ENCODE peak calls at places on chromosomes 16 and 17, in ten cellular contexts. N, K, H, A, F, U, L, Y, C and G are unnamed samples.

GRCh38 chr16:15907863-15908478 is 19.6 kb upstream of the CEP20 start:
- DNase-seq in L (peak), F (peak), N (no peak), C (peak), A (peak), H (peak), U (no peak), K (no peak), Y (peak), G (no peak)

GRCh38 chr16:88539261-88539651 is 30.9 kb upstream of the ZC3H18 start:
- DNase-seq in K (no peak), F (no peak), A (no peak), H (no peak), C (no peak), L (no peak), U (no peak), Y (no peak), N (no peak), G (no peak)

GRCh38 chr16:21162661-21163151 is 4.2 kb downstream of the LDAF1 start:
- DNase-seq in Y (no peak), A (no peak), K (no peak), L (no peak), N (no peak), U (peak), F (no peak), C (no peak), H (no peak), G (no peak)

GRCh38 chr16:19599968-19600716 is 44.6 kb downstream of the VPS35L start:
- DNase-seq in U (no peak), Y (no peak), F (no peak), C (no peak), N (no peak), A (no peak), H (no peak), L (no peak), K (no peak), G (no peak)

GRCh38 chr16:85390511-85391174 is 222.5 kb upstream of the GSE1 start:
- DNase-seq in K (no peak), N (no peak), Y (peak), F (no peak), U (peak), L (no peak), C (peak), H (no peak), A (peak), G (peak)

GRCh38 chr17:27993723-27994310 is 48.7 kb upstream of the NLK start:
- DNase-seq in C (peak), H (no peak), N (no peak), A (no peak), F (no peak), K (no peak), L (no peak), U (no peak), Y (no peak), G (no peak)

GRCh38 chr17:79826210-79826680 is 13.0 kb downstream of the CBX4 start:
- DNase-seq in U (no peak), F (no peak), K (peak), L (no peak), C (peak), H (no peak), Y (no peak), A (no peak), N (no peak), G (no peak)

GRCh38 chr17:4175921-4176802 is 33.2 kb downstream of the CYB5D2 start:
- DNase-seq in Y (no peak), K (no peak), C (no peak), F (peak), N (no peak), A (no peak), H (peak), U (no peak), L (peak), G (no peak)

GRCh38 chr17:76121932-76122383 is 18.4 kb upstream of the EXOC7 start:
- DNase-seq in H (peak), L (no peak), C (no peak), A (no peak), Y (no peak), K (no peak), N (no peak), U (no peak), F (no peak), G (no peak)

GRCh38 chr17:64442550-64442971 is 6.4 kb upstream of the MILR1 start:
- DNase-seq in U (no peak), F (no peak), C (no peak), N (no peak), K (no peak), A (no peak), Y (no peak), H (peak), L (no peak), G (no peak)

GRCh38 chr17:7932949-7933348 is 943 bp downstream of the CNTROB start:
- DNase-seq in A (peak), U (no peak), L (no peak), F (no peak), N (no peak), K (no peak), C (peak), H (no peak), Y (no peak), G (peak)

GRCh38 chr16:55478827-55479559 is at the start of gene MMP2:
- DNase-seq in U (peak), K (no peak), N (no peak), F (no peak), L (no peak), Y (peak), C (peak), A (peak), H (no peak), G (no peak)

GRCh38 chr17:382644-383533 is 30.3 kb upstream of the RPH3AL start:
- DNase-seq in F (no peak), Y (no peak), C (peak), U (no peak), H (no peak), K (no peak), L (no peak), A (no peak), N (no peak), G (no peak)

GRCh38 chr16:67649494-67649931 is 4.6 kb downstream of the CARMIL2 start:
- DNase-seq in Y (no peak), C (no peak), K (no peak), A (no peak), L (no peak), U (no peak), H (no peak), F (no peak), N (no peak), G (no peak)

GRCh38 chr16:87325480-87325879 is 8.3 kb upstream of the C16orf95 start:
- DNase-seq in H (no peak), N (no peak), Y (no peak), U (peak), C (no peak), L (no peak), F (no peak), A (no peak), K (no peak), G (no peak)

GRCh38 chr16:75593825-75594820 is 27.9 kb downstream of the GABARAPL2 start:
- DNase-seq in U (peak), F (no peak), C (peak), N (peak), H (no peak), Y (peak), A (no peak), L (no peak), K (peak), G (no peak)

GRCh38 chr16:31461921-31462804 is 2.9 kb downstream of the ARMC5 start:
- DNase-seq in A (no peak), F (no peak), C (no peak), N (no peak), Y (no peak), K (no peak), H (no peak), L (no peak), U (no peak), G (no peak)

GRCh38 chr17:8946476-8946875 is 19.0 kb downstream of the PIK3R5 start:
- DNase-seq in Y (no peak), U (no peak), A (no peak), C (no peak), N (no peak), L (no peak), K (no peak), F (no peak), H (no peak), G (no peak)

GRCh38 chr16:2473425-2473926 is 1.5 kb upstream of the TBC1D24 start:
- DNase-seq in A (no peak), Y (no peak), H (peak), F (no peak), U (no peak), C (no peak), L (no peak), K (no peak), N (no peak), G (no peak)

GRCh38 chr16:90077757-90078593 is 844 bp upstream of the PRDM7 start:
- DNase-seq in A (peak), U (peak), F (no peak), C (no peak), L (no peak), Y (peak), H (no peak), K (peak), N (no peak), G (no peak)

GRCh38 chr17:72906306-72906705 is 186.2 kb downstream of the SLC39A11 start:
- DNase-seq in H (no peak), L (no peak), K (no peak), U (no peak), N (no peak), C (no peak), F (no peak), A (no peak), Y (no peak), G (no peak)

GRCh38 chr16:72291531-72291981 is 119.6 kb upstream of the PMFBP1 start:
- DNase-seq in F (no peak), Y (no peak), U (no peak), L (no peak), A (no peak), H (no peak), N (peak), K (no peak), C (no peak), G (no peak)

GRCh38 chr16:21650517-21650916 is 1.9 kb downstream of the IGSF6 start:
- DNase-seq in U (no peak), C (peak), F (no peak), L (no peak), N (no peak), H (no peak), K (peak), A (no peak), Y (no peak), G (no peak)

GRCh38 chr16:83143788-83144187 is 517.0 kb downstream of the CDH13 start:
- DNase-seq in F (no peak), U (no peak), Y (no peak), L (no peak), C (no peak), N (no peak), K (no peak), A (peak), H (no peak), G (no peak)

GRCh38 chr17:58539703-58540102 is 25.3 kb upstream of the MTMR4 start:
- DNase-seq in H (no peak), F (no peak), A (no peak), C (peak), K (no peak), U (no peak), Y (no peak), N (no peak), L (no peak), G (no peak)

GRCh38 chr17:56699186-56699895 is 105.8 kb downstream of the NOG start:
- DNase-seq in K (no peak), F (no peak), U (peak), C (no peak), Y (peak), A (peak), N (peak), H (no peak), L (no peak), G (no peak)

GRCh38 chr16:1048442-1049112 is 24.0 kb upstream of the SSTR5 start:
- DNase-seq in N (no peak), K (no peak), H (no peak), U (no peak), F (no peak), C (no peak), Y (peak), L (no peak), A (peak), G (no peak)

GRCh38 chr17:28645576-28645939 is 600 bp upstream of the BLTP2 start:
- DNase-seq in N (no peak), Y (no peak), F (no peak), C (no peak), L (no peak), A (peak), K (no peak), U (no peak), H (no peak), G (no peak)

GRCh38 chr16:6932871-6933390 is 399.7 kb upstream of the RBFOX1 start:
- DNase-seq in K (no peak), U (no peak), A (no peak), F (no peak), H (no peak), Y (no peak), L (no peak), N (no peak), C (no peak), G (no peak)

GRCh38 chr16:51988977-51989376 is 558.0 kb downstream of the TOX3 start:
- DNase-seq in U (no peak), H (no peak), C (no peak), N (no peak), Y (no peak), K (no peak), L (no peak), A (no peak), F (no peak), G (no peak)